ENCODE peak calls at places on chromosomes 7 and 10, in six cellular contexts. M is GM12878, H is K562, G is HepG2, V is H1, Q is WTC11. W is an unnamed sample.

GRCh38 chr7:48173983-48174382 is 2.7 kb downstream of the ABCA13 start:
- DNase-seq in M (no peak), H (no peak), G (no peak), V (no peak), Q (no peak), W (no peak)

GRCh38 chr10:89793649-89794254 is 92.4 kb downstream of the KIF20B start:
- DNase-seq in M (peak), H (peak), G (peak), V (peak), Q (no peak), W (peak)

GRCh38 chr10:61463035-61463909 is 10.1 kb upstream of the TMEM26 start:
- DNase-seq in M (no peak), H (no peak), G (no peak), V (no peak), Q (no peak), W (no peak)

GRCh38 chr7:27124096-27124978 is 6.2 kb downstream of the HOXA4 start:
- DNase-seq in M (no peak), H (no peak), G (no peak), V (no peak), Q (no peak), W (no peak)

GRCh38 chr10:67664936-67665335 is 31.1 kb downstream of the CTNNA3 start:
- DNase-seq in M (no peak), H (no peak), G (no peak), V (no peak), Q (no peak), W (no peak)

GRCh38 chr7:38858281-38858884 is 50.6 kb downstream of the VPS41 start:
- DNase-seq in M (no peak), H (no peak), G (no peak), V (no peak), Q (no peak), W (no peak)

GRCh38 chr10:77833225-77833624 is 93.3 kb downstream of the DLG5 start:
- DNase-seq in M (no peak), H (no peak), G (no peak), V (no peak), Q (no peak), W (no peak)

GRCh38 chr7:151114151-151115090 is 28.1 kb downstream of the AGAP3 start:
- DNase-seq in M (no peak), H (no peak), G (no peak), V (no peak), Q (peak), W (peak)

GRCh38 chr7:33986456-33986855 is 81.1 kb downstream of the BMPER start:
- DNase-seq in M (no peak), H (no peak), G (no peak), V (no peak), Q (no peak), W (no peak)

GRCh38 chr7:30815016-30815854 is 44.0 kb downstream of the MINDY4 start:
- DNase-seq in M (no peak), H (no peak), G (no peak), V (no peak), Q (no peak), W (no peak)
- TF ChIP-seq CTCF in M (no peak), H (no peak), G (no peak), V (no peak), Q (no peak), W (no peak)

GRCh38 chr7:44043902-44044301 is 600 bp upstream of the DBNL start:
- DNase-seq in M (no peak), H (no peak), G (no peak), V (no peak), Q (no peak), W (peak)
- TF ChIP-seq CREB1 in M (no peak), H (no peak), G (no peak), V (no peak), Q (no peak), W (no peak)

DNA sequence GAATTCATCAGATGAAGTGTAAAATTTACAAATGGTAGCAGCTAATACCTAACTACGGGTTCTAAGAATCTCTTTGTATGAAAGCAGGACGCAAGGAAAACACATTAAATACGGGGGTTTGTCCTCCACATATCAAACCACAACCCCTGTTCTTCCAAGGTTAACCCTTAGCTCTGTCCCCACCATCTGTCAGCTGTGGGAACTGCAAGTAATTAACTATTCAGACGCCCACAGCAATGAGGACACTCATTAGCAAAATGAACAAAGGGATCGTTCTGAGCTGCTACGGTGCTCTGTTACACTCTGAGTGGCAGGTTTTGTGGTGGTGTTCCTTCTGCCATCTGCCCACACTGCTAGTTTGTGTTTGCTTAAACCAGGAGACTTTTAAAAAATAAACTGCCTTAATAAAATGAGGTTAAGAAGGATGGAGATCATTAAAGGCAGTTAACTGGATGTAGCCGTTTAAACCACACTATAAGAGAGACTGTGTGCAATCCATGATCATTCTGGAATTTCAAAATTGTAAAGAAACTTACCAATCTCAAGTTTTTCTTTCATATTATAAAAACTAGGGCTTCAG is 51.4 kb downstream of the C10orf67 start:
- DNase-seq in M (peak), H (peak), G (peak), V (peak), Q (peak), W (peak)
- TF ChIP-seq CTCF in M (peak), H (peak), G (peak), V (peak), Q (peak), W (peak)

DNA sequence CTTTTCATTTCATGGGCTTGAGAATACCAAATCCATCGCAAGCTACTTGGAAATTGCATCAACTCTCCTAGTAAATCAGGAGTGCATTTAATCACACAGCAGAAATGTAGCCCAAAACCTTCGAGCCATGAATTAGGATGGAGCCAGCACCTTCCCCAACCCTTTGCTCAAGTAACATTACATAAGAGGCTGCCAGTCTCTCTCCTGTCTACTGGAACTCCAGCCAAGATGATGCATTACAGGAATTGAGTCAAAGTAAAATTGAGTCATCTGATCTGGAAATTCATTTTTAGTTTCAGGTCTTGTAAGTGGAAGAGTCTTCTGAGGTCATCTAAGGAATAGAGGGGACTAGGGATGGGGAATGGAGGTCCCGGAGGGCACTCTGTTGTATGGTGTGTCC is 69.7 kb upstream of the FHIP2A start:
- DNase-seq in M (no peak), H (no peak), G (no peak), V (no peak), Q (no peak), W (no peak)
- TF ChIP-seq CREB1 in M (no peak), H (no peak), G (no peak), V (no peak), Q (no peak), W (no peak)

W was measured in GM23338.